ENCODE peak calls at places on chromosomes 7 and 10, in eight cellular contexts. One of them, this sample, is unnamed.
A peak's percentile ranks its signal among the peaks of the same experiment; 100 is the strongest.

GRCh38 chr7:2853147-2853546 is 9.0 kb upstream of the GNA12 start:
- DNase-seq in fibroblast of the aortic adventitia: peak; percentile 88
- DNase-seq in HFF-Myc: no peak
- DNase-seq in esophagus squamous epithelium: no peak
- DNase-seq in BJ: no peak
- DNase-seq in fibroblast of lung: peak; percentile 32
- DNase-seq in heart right ventricle: peak; percentile 53
- DNase-seq in BE2C: no peak
- DNase-seq in this sample: no peak

GRCh38 chr7:19899517-19899916 is 126.1 kb upstream of the TMEM196 start:
- DNase-seq in fibroblast of the aortic adventitia: peak; percentile 78
- DNase-seq in HFF-Myc: no peak
- DNase-seq in esophagus squamous epithelium: no peak
- DNase-seq in BJ: no peak
- DNase-seq in fibroblast of lung: peak; percentile 82
- DNase-seq in heart right ventricle: no peak
- DNase-seq in BE2C: no peak
- DNase-seq in this sample: peak; percentile 46

GRCh38 chr7:11648104-11648503 is 183.9 kb downstream of the THSD7A start:
- DNase-seq in fibroblast of the aortic adventitia: no peak
- DNase-seq in HFF-Myc: no peak
- DNase-seq in esophagus squamous epithelium: no peak
- DNase-seq in BJ: no peak
- DNase-seq in fibroblast of lung: no peak
- DNase-seq in heart right ventricle: peak; percentile 35
- DNase-seq in BE2C: no peak
- DNase-seq in this sample: no peak

GRCh38 chr7:112076309-112076708 is 129.9 kb downstream of the DOCK4 start:
- DNase-seq in fibroblast of the aortic adventitia: peak; percentile 53
- DNase-seq in HFF-Myc: no peak
- DNase-seq in esophagus squamous epithelium: no peak
- DNase-seq in BJ: no peak
- DNase-seq in fibroblast of lung: no peak
- DNase-seq in heart right ventricle: no peak
- DNase-seq in BE2C: no peak
- DNase-seq in this sample: no peak

GRCh38 chr7:104553074-104553473 is 224.7 kb downstream of the LHFPL3 start:
- DNase-seq in fibroblast of the aortic adventitia: no peak
- DNase-seq in HFF-Myc: no peak
- DNase-seq in esophagus squamous epithelium: no peak
- DNase-seq in BJ: no peak
- DNase-seq in fibroblast of lung: no peak
- DNase-seq in heart right ventricle: no peak
- DNase-seq in BE2C: no peak
- DNase-seq in this sample: peak; percentile 2

GRCh38 chr7:47991741-47992311 is 12.4 kb upstream of the HUS1 start:
- DNase-seq in fibroblast of the aortic adventitia: peak; percentile 71
- DNase-seq in HFF-Myc: peak; percentile 22
- DNase-seq in esophagus squamous epithelium: peak; percentile 71
- DNase-seq in BJ: no peak
- DNase-seq in fibroblast of lung: peak; percentile 75
- DNase-seq in heart right ventricle: peak; percentile 88
- DNase-seq in BE2C: peak; percentile 76
- DNase-seq in this sample: peak; percentile 86

GRCh38 chr7:74203157-74203556 is 6.6 kb upstream of the LAT2 start:
- DNase-seq in fibroblast of the aortic adventitia: peak; percentile 67
- DNase-seq in HFF-Myc: no peak
- DNase-seq in esophagus squamous epithelium: no peak
- DNase-seq in BJ: no peak
- DNase-seq in fibroblast of lung: peak; percentile 52
- DNase-seq in heart right ventricle: no peak
- DNase-seq in BE2C: peak; percentile 65
- DNase-seq in this sample: peak; percentile 65

GRCh38 chr7:38398725-38399321 is 125.4 kb upstream of the TARP start:
- DNase-seq in fibroblast of the aortic adventitia: peak; percentile 61
- DNase-seq in HFF-Myc: peak; percentile 19
- DNase-seq in esophagus squamous epithelium: no peak
- DNase-seq in BJ: no peak
- DNase-seq in fibroblast of lung: peak; percentile 34
- DNase-seq in heart right ventricle: peak; percentile 15
- DNase-seq in BE2C: peak; percentile 53
- DNase-seq in this sample: peak; percentile 48

GRCh38 chr7:12638851-12639467 is 48.5 kb upstream of the ARL4A start:
- DNase-seq in fibroblast of the aortic adventitia: peak; percentile 62
- DNase-seq in HFF-Myc: no peak
- DNase-seq in esophagus squamous epithelium: no peak
- DNase-seq in BJ: no peak
- DNase-seq in fibroblast of lung: peak; percentile 33
- DNase-seq in heart right ventricle: no peak
- DNase-seq in BE2C: no peak
- DNase-seq in this sample: peak; percentile 50

GRCh38 chr10:60944159-60944909 is at the start of gene RHOBTB1:
- DNase-seq in fibroblast of the aortic adventitia: peak; percentile 76
- DNase-seq in HFF-Myc: no peak
- DNase-seq in esophagus squamous epithelium: no peak
- DNase-seq in BJ: no peak
- DNase-seq in fibroblast of lung: peak; percentile 85
- DNase-seq in heart right ventricle: peak; percentile 81
- DNase-seq in BE2C: peak; percentile 84
- DNase-seq in this sample: peak; percentile 90

GRCh38 chr10:33193867-33194521 is 140.5 kb downstream of the NRP1 start:
- DNase-seq in fibroblast of the aortic adventitia: peak; percentile 79
- DNase-seq in HFF-Myc: no peak
- DNase-seq in esophagus squamous epithelium: no peak
- DNase-seq in BJ: no peak
- DNase-seq in fibroblast of lung: peak; percentile 54
- DNase-seq in heart right ventricle: no peak
- DNase-seq in BE2C: no peak
- DNase-seq in this sample: peak; percentile 78

GRCh38 chr10:88670497-88670896 is 6.3 kb downstream of the LIPF start:
- DNase-seq in fibroblast of the aortic adventitia: no peak
- DNase-seq in HFF-Myc: no peak
- DNase-seq in esophagus squamous epithelium: no peak
- DNase-seq in BJ: no peak
- DNase-seq in fibroblast of lung: no peak
- DNase-seq in heart right ventricle: no peak
- DNase-seq in BE2C: no peak
- DNase-seq in this sample: no peak

GRCh38 chr7:35701287-35701686 is 6.4 kb upstream of the HERPUD2 start:
- DNase-seq in fibroblast of the aortic adventitia: no peak
- DNase-seq in HFF-Myc: no peak
- DNase-seq in esophagus squamous epithelium: no peak
- DNase-seq in BJ: no peak
- DNase-seq in fibroblast of lung: no peak
- DNase-seq in heart right ventricle: no peak
- DNase-seq in BE2C: no peak
- DNase-seq in this sample: no peak

GRCh38 chr10:86950349-86950748 is 7.1 kb downstream of the MMRN2 start:
- DNase-seq in fibroblast of the aortic adventitia: no peak
- DNase-seq in HFF-Myc: no peak
- DNase-seq in esophagus squamous epithelium: no peak
- DNase-seq in BJ: no peak
- DNase-seq in fibroblast of lung: no peak
- DNase-seq in heart right ventricle: no peak
- DNase-seq in BE2C: no peak
- DNase-seq in this sample: no peak

GRCh38 chr10:71345720-71346119 is 26.7 kb downstream of the SLC29A3 start:
- DNase-seq in fibroblast of the aortic adventitia: no peak
- DNase-seq in HFF-Myc: no peak
- DNase-seq in esophagus squamous epithelium: no peak
- DNase-seq in BJ: no peak
- DNase-seq in fibroblast of lung: no peak
- DNase-seq in heart right ventricle: no peak
- DNase-seq in BE2C: no peak
- DNase-seq in this sample: no peak

GRCh38 chr10:114577133-114577532 is 80.9 kb downstream of the ABLIM1 start:
- DNase-seq in fibroblast of the aortic adventitia: peak; percentile 79
- DNase-seq in HFF-Myc: peak; percentile 32
- DNase-seq in esophagus squamous epithelium: no peak
- DNase-seq in BJ: peak; percentile 71
- DNase-seq in fibroblast of lung: peak; percentile 88
- DNase-seq in heart right ventricle: no peak
- DNase-seq in BE2C: no peak
- DNase-seq in this sample: peak; percentile 80

GRCh38 chr10:52334595-52334994 is 20.5 kb downstream of the DKK1 start:
- DNase-seq in fibroblast of the aortic adventitia: no peak
- DNase-seq in HFF-Myc: no peak
- DNase-seq in esophagus squamous epithelium: no peak
- DNase-seq in BJ: no peak
- DNase-seq in fibroblast of lung: peak; percentile 64
- DNase-seq in heart right ventricle: no peak
- DNase-seq in BE2C: no peak
- DNase-seq in this sample: peak; percentile 30

GRCh38 chr7:33195264-33195663 is 65.9 kb downstream of the BBS9 start:
- DNase-seq in fibroblast of the aortic adventitia: peak; percentile 77
- DNase-seq in HFF-Myc: no peak
- DNase-seq in esophagus squamous epithelium: no peak
- DNase-seq in BJ: peak; percentile 45
- DNase-seq in fibroblast of lung: peak; percentile 81
- DNase-seq in heart right ventricle: no peak
- DNase-seq in BE2C: no peak
- DNase-seq in this sample: peak; percentile 69

DNA sequence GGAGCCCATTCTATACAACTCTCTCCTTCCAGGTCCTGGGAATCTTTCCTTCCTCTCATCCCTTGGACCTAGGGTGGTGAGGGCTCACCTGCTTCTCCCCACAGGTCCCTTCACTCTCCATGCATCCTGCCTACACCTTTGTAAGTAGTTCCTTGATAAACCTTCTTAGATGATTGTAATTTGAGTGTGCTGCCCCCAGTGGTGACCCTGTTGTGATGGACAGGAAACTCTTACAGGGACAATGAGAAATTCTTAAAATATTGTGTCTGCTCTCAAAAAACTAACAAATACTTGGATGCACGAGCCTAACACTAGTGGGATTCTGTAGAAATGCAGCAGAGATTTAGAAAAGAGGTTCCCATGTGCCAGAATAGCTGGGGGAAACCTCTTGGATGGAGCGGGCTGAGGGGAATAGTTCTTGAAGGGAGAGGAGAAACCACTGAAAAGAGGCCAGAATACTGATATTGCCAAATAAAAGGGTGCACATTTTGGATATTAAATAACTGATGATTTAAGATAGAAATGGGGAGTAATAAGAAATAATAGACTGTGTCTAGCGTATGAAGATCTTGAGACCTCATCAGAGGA is 6.7 kb upstream of the PAXIP1 start:
- DNase-seq in fibroblast of the aortic adventitia: no peak
- DNase-seq in HFF-Myc: no peak
- DNase-seq in esophagus squamous epithelium: no peak
- DNase-seq in BJ: no peak
- DNase-seq in fibroblast of lung: no peak
- DNase-seq in heart right ventricle: no peak
- DNase-seq in BE2C: peak; percentile 19
- DNase-seq in this sample: no peak
- TF ChIP-seq CTCF in fibroblast of the aortic adventitia: peak; percentile 31
- TF ChIP-seq CTCF in HFF-Myc: peak; percentile 29
- TF ChIP-seq CTCF in esophagus squamous epithelium: no peak
- TF ChIP-seq CTCF in BJ: peak; percentile 38
- TF ChIP-seq CTCF in fibroblast of lung: peak; percentile 39
- TF ChIP-seq CTCF in heart right ventricle: no peak
- TF ChIP-seq CTCF in BE2C: peak; percentile 70
- TF ChIP-seq CTCF in this sample: peak; percentile 45

GRCh38 chr7:46178685-46179084 is 257.6 kb upstream of the IGFBP3 start:
- DNase-seq in fibroblast of the aortic adventitia: peak; percentile 58
- DNase-seq in HFF-Myc: no peak
- DNase-seq in esophagus squamous epithelium: no peak
- DNase-seq in BJ: no peak
- DNase-seq in fibroblast of lung: peak; percentile 80
- DNase-seq in heart right ventricle: no peak
- DNase-seq in BE2C: no peak
- DNase-seq in this sample: no peak
- H3K4me3 ChIP-seq in fibroblast of the aortic adventitia: no peak overlapping the region
- H3K4me3 ChIP-seq in HFF-Myc: no peak overlapping the region
- H3K4me3 ChIP-seq in esophagus squamous epithelium: no peak overlapping the region
- H3K4me3 ChIP-seq in BJ: no peak overlapping the region
- H3K4me3 ChIP-seq in fibroblast of lung: no peak overlapping the region
- H3K4me3 ChIP-seq in heart right ventricle: no peak overlapping the region
- H3K4me3 ChIP-seq in BE2C: no peak overlapping the region
- H3K4me3 ChIP-seq in this sample: no peak overlapping the region

DNA sequence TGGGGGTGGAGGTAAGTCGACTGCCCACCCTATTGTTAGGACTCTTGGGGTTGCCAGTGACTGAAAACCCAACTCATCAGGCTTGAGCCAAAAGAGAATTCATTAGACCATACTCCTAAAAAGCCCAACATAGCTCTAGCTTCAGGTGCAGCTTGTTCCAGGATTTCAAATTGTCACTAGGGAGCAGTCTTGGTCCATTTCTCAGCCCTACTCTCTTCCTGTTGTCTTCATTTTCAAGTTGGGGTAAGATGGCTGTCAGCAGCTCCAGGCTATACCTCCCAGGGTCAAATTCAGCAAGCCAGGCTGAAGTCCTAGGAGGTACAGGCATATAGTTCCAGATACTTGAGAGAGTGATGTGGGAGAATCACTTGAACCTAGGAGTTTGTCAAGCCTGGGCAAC is 14.9 kb upstream of the COL13A1 start:
- DNase-seq in fibroblast of the aortic adventitia: peak; percentile 78
- DNase-seq in HFF-Myc: no peak
- DNase-seq in esophagus squamous epithelium: no peak
- DNase-seq in BJ: no peak
- DNase-seq in fibroblast of lung: peak; percentile 38
- DNase-seq in heart right ventricle: no peak
- DNase-seq in BE2C: no peak
- DNase-seq in this sample: peak; percentile 59
- TF ChIP-seq CTCF in fibroblast of the aortic adventitia: peak; percentile 65
- TF ChIP-seq CTCF in HFF-Myc: peak; percentile 43
- TF ChIP-seq CTCF in esophagus squamous epithelium: no peak
- TF ChIP-seq CTCF in BJ: peak; percentile 54
- TF ChIP-seq CTCF in fibroblast of lung: peak; percentile 46
- TF ChIP-seq CTCF in heart right ventricle: peak; percentile 22
- TF ChIP-seq CTCF in BE2C: no peak
- TF ChIP-seq CTCF in this sample: peak; percentile 62

DNA sequence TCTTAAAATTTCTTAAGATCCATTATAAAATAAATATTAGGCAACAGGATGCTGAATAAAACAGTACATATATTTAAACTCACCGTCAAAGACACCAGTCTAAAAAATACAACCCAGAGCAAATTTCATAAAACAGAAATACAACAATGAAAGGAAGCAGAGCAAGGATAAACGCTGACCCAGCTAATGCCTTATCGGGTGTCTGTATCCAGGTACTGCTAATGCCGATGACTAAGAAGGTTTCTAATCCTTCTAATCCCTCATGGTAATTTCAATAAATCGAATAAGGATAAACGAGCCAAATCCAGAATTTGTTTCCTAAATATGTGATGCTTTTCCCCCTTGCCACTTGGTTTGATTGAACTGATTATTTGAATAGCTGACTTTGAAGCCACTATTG is 1.7 kb downstream of the HYCC1 start:
- DNase-seq in fibroblast of the aortic adventitia: no peak
- DNase-seq in HFF-Myc: no peak
- DNase-seq in esophagus squamous epithelium: no peak
- DNase-seq in BJ: no peak
- DNase-seq in fibroblast of lung: no peak
- DNase-seq in heart right ventricle: no peak
- DNase-seq in BE2C: no peak
- DNase-seq in this sample: no peak
- H3K4me3 ChIP-seq in fibroblast of the aortic adventitia: peak overlapping the region; percentile 84
- H3K4me3 ChIP-seq in HFF-Myc: peak overlapping the region; percentile 63
- H3K4me3 ChIP-seq in esophagus squamous epithelium: peak overlapping the region; percentile 83
- H3K4me3 ChIP-seq in BJ: peak overlapping the region; percentile 90
- H3K4me3 ChIP-seq in fibroblast of lung: peak overlapping the region; percentile 71
- H3K4me3 ChIP-seq in heart right ventricle: peak overlapping the region; percentile 83
- H3K4me3 ChIP-seq in BE2C: no peak overlapping the region
- H3K4me3 ChIP-seq in this sample: peak overlapping the region; percentile 94